ENCODE peak calls at places on chromosomes 12 and 14, in nine cellular contexts. K, B, S, H, T, U, O, C and J are unnamed samples.
A peak's percentile ranks its signal among the peaks of the same experiment; 100 is the strongest.

GRCh38 chr12:107544947-107545346 is 140.7 kb upstream of the PWP1 start:
- DNase-seq in C (no peak), S (no peak), H (no peak), B (no peak), U (no peak), T (no peak), K (no peak), O (peak; percentile 11), J (no peak)

GRCh38 chr12:3046441-3047200 is 30.6 kb upstream of the TSPAN9 start:
- DNase-seq in S (no peak), U (no peak), C (no peak), K (no peak), H (no peak), O (peak; percentile 62), B (peak; percentile 26), T (no peak), J (peak; percentile 36)

GRCh38 chr14:61516125-61516740 is 179.1 kb upstream of the HIF1A start:
- DNase-seq in O (no peak), B (no peak), K (no peak), T (no peak), H (no peak), C (peak; percentile 71), S (no peak), U (no peak), J (no peak)

GRCh38 chr12:12081836-12082497 is 11.2 kb downstream of the BCL2L14 start:
- DNase-seq in K (peak; percentile 33), T (no peak), S (peak; percentile 3), O (peak; percentile 61), U (no peak), H (no peak), B (peak; percentile 25), C (peak; percentile 54), J (no peak)

GRCh38 chr14:100698719-100699448 is 27.8 kb upstream of the DLK1 start:
- DNase-seq in S (no peak), U (no peak), H (no peak), O (no peak), C (no peak), T (no peak), B (no peak), K (no peak), J (no peak)

GRCh38 chr14:53330441-53330840 is 177.3 kb upstream of the DDHD1 start:
- DNase-seq in O (no peak), B (no peak), K (no peak), C (no peak), T (peak; percentile 93), S (no peak), H (no peak), U (no peak), J (no peak)

GRCh38 chr12:11830298-11830937 is 180.9 kb downstream of the ETV6 start:
- DNase-seq in H (no peak), K (no peak), O (no peak), T (no peak), B (no peak), C (peak; percentile 58), U (no peak), S (no peak), J (no peak)

GRCh38 chr14:66606826-66607225 is 98.9 kb downstream of the GPHN start:
- DNase-seq in B (no peak), K (no peak), T (no peak), H (no peak), U (no peak), S (no peak), C (no peak), O (no peak), J (no peak)

GRCh38 chr14:93977790-93978581 is 1.6 kb upstream of the ASB2 start:
- DNase-seq in O (no peak), B (peak; percentile 25), C (no peak), T (no peak), K (no peak), U (no peak), H (no peak), S (no peak), J (no peak)

GRCh38 chr12:116378002-116378401 is 100.5 kb upstream of the MED13L start:
- DNase-seq in K (no peak), T (no peak), B (no peak), S (no peak), H (no peak), O (no peak), U (no peak), C (no peak), J (no peak)

GRCh38 chr12:26683443-26683842 is 149.6 kb downstream of the ITPR2 start:
- DNase-seq in U (no peak), O (no peak), T (no peak), H (no peak), K (no peak), S (no peak), C (no peak), B (no peak), J (no peak)

GRCh38 chr12:123971770-123972447 is 722 bp downstream of the CCDC92 start:
- DNase-seq in C (peak; percentile 65), T (no peak), K (no peak), O (peak; percentile 50), B (peak; percentile 20), H (peak; percentile 79), S (peak; percentile 3), U (peak; percentile 90), J (peak; percentile 47)

GRCh38 chr12:109345428-109345827 is 2.3 kb upstream of the MYO1H start:
- DNase-seq in K (no peak), B (no peak), S (no peak), T (no peak), O (no peak), H (no peak), C (no peak), U (no peak), J (no peak)

GRCh38 chr12:18521461-18521860 is 216.4 kb downstream of the PLCZ1 start:
- DNase-seq in T (no peak), B (no peak), S (no peak), H (no peak), C (no peak), U (no peak), K (no peak), O (no peak), J (no peak)

GRCh38 chr12:49796606-49797451 is 31.4 kb downstream of the NCKAP5L start:
- DNase-seq in O (no peak), C (no peak), B (no peak), U (no peak), T (no peak), K (no peak), S (no peak), H (no peak), J (no peak)

GRCh38 chr14:79418649-79419415 is 792.5 kb downstream of the DIO2 start:
- DNase-seq in U (no peak), C (no peak), H (no peak), B (no peak), O (no peak), S (no peak), T (peak; percentile 93), K (no peak), J (no peak)

GRCh38 chr14:61491224-61491623 is 169.8 kb downstream of the PRKCH start:
- DNase-seq in K (no peak), H (no peak), S (no peak), C (no peak), T (no peak), U (no peak), O (no peak), B (no peak), J (no peak)

GRCh38 chr12:31728289-31728916 is 418 bp downstream of the AMN1 start:
- DNase-seq in K (no peak), O (no peak), T (peak; percentile 38), S (no peak), H (no peak), U (no peak), B (peak; percentile 35), C (no peak), J (peak; percentile 27)

GRCh38 chr12:95648990-95649791 is 97.9 kb upstream of the USP44 start:
- DNase-seq in C (peak; percentile 91), T (no peak), O (peak; percentile 7), S (no peak), K (no peak), H (no peak), B (peak; percentile 95), U (no peak), J (peak; percentile 96)

GRCh38 chr12:89138048-89138852 is 214.1 kb downstream of the DUSP6 start:
- DNase-seq in C (peak; percentile 63), T (no peak), B (no peak), K (no peak), O (no peak), U (no peak), S (no peak), H (no peak), J (no peak)